ENCODE peak calls at places on chromosomes 1 and 21, in nine cellular contexts. G, Q, J, C, Y, N, L, A and S are unnamed samples.

GRCh38 chr1:11648039-11648438 is 6.2 kb downstream of the FBXO2 start:
- DNase-seq in A (no peak), Q (no peak), N (no peak), L (no peak), J (no peak), G (no peak), Y (no peak), C (no peak), S (no peak)

GRCh38 chr1:84581648-84582047 is 7.4 kb upstream of the CTBS start:
- DNase-seq in A (no peak), Q (no peak), G (no peak), Y (no peak), L (no peak), C (no peak), J (no peak), N (no peak), S (no peak)

GRCh38 chr1:161177112-161177935 is at the start of gene B4GALT3:
- DNase-seq in Y (peak), L (no peak), A (peak), Q (peak), C (peak), N (peak), J (peak), G (peak), S (peak)

GRCh38 chr1:182998482-182998881 is 24.7 kb upstream of the LAMC1 start:
- DNase-seq in C (no peak), G (no peak), Q (no peak), J (no peak), N (no peak), Y (no peak), A (no peak), L (no peak), S (no peak)

GRCh38 chr1:205493241-205494085 is 11.0 kb upstream of the CDK18 start:
- DNase-seq in J (no peak), Y (no peak), Q (peak), G (no peak), N (peak), L (no peak), C (no peak), A (peak), S (no peak)

GRCh38 chr21:38760762-38761155 is 45.0 kb upstream of the ETS2 start:
- DNase-seq in Y (no peak), C (no peak), A (no peak), Q (no peak), J (no peak), N (no peak), G (no peak), L (no peak), S (no peak)

GRCh38 chr1:153368477-153368876 is 6.9 kb downstream of the S100A12 start:
- DNase-seq in Q (no peak), Y (no peak), N (no peak), C (no peak), G (no peak), A (no peak), J (no peak), L (no peak), S (no peak)

GRCh38 chr1:192879416-192879815 is 70.6 kb downstream of the RGS2 start:
- DNase-seq in C (no peak), Q (no peak), L (no peak), N (no peak), A (peak), G (no peak), Y (no peak), J (no peak), S (no peak)

GRCh38 chr1:156419863-156420208 is 50.8 kb downstream of the RHBG start:
- DNase-seq in L (no peak), Q (no peak), N (no peak), Y (no peak), J (peak), G (no peak), A (peak), C (peak), S (no peak)

GRCh38 chr1:236058141-236058626 is 6.7 kb downstream of the NID1 start:
- DNase-seq in J (peak), C (no peak), Q (no peak), G (no peak), A (no peak), Y (no peak), N (peak), L (no peak), S (no peak)

GRCh38 chr1:205137901-205138300 is 16.1 kb upstream of the RBBP5 start:
- DNase-seq in Q (no peak), C (no peak), N (no peak), G (no peak), L (no peak), Y (no peak), A (no peak), J (no peak), S (no peak)

GRCh38 chr1:34828611-34829010 is 30.9 kb downstream of the SMIM12 start:
- DNase-seq in Y (no peak), G (no peak), L (no peak), N (no peak), J (no peak), Q (no peak), C (no peak), A (no peak), S (no peak)

GRCh38 chr21:37916795-37917142 is 512 bp upstream of the KCNJ6 start:
- DNase-seq in Q (peak), G (no peak), C (no peak), N (no peak), J (no peak), A (peak), L (no peak), Y (no peak), S (no peak)

GRCh38 chr21:36661511-36662309 is 37.2 kb upstream of the SIM2 start:
- DNase-seq in N (no peak), Q (peak), L (peak), Y (no peak), G (no peak), C (no peak), A (peak), J (no peak), S (no peak)

GRCh38 chr1:37477946-37478345 is 3.6 kb downstream of the ZC3H12A start:
- DNase-seq in A (no peak), Y (no peak), N (no peak), G (no peak), J (no peak), C (no peak), L (no peak), Q (no peak), S (no peak)

GRCh38 chr1:94481473-94481933 is 60.1 kb downstream of the F3 start:
- DNase-seq in A (peak), Q (peak), Y (no peak), G (no peak), J (peak), N (peak), L (no peak), C (peak), S (no peak)

GRCh38 chr1:234771642-234772344 is 161.8 kb upstream of the IRF2BP2 start:
- DNase-seq in A (peak), L (no peak), J (no peak), G (no peak), Q (peak), Y (no peak), C (no peak), N (no peak), S (no peak)

GRCh38 chr1:109659145-109659544 is 3.2 kb downstream of the GSTM4 start:
- DNase-seq in J (no peak), Y (no peak), L (no peak), G (no peak), Q (no peak), C (no peak), N (peak), A (peak), S (no peak)

GRCh38 chr1:32741417-32742131 is 39.0 kb upstream of the SYNC start:
- DNase-seq in N (no peak), Y (no peak), A (peak), G (no peak), J (peak), L (no peak), Q (peak), C (no peak), S (no peak)

GRCh38 chr21:44686843-44687561 is 5.0 kb upstream of the KRTAP12-1 start:
- DNase-seq in G (no peak), J (no peak), A (no peak), N (no peak), L (no peak), C (no peak), Q (no peak), Y (no peak), S (no peak)

GRCh38 chr1:18072066-18072465 is 35.5 kb upstream of the IGSF21 start:
- DNase-seq in C (no peak), J (no peak), A (no peak), Q (no peak), Y (no peak), N (no peak), L (no peak), G (no peak), S (no peak)

GRCh38 chr1:147641695-147642592 is 28.4 kb downstream of the ACP6 start:
- DNase-seq in G (peak), N (peak), Y (no peak), C (peak), Q (peak), A (peak), J (peak), L (no peak), S (no peak)

GRCh38 chr1:97489834-97490233 is 431.0 kb downstream of the DPYD start:
- DNase-seq in C (no peak), Y (no peak), N (peak), A (no peak), L (no peak), J (no peak), Q (no peak), G (no peak), S (no peak)

GRCh38 chr1:227086636-227087035 is 146.5 kb downstream of the COQ8A start:
- DNase-seq in G (no peak), N (no peak), C (no peak), Y (no peak), A (no peak), L (no peak), Q (no peak), J (no peak), S (no peak)

GRCh38 chr1:151828931-151829330 is 2.7 kb downstream of the RORC start:
- DNase-seq in Y (no peak), A (peak), L (no peak), N (peak), G (no peak), J (no peak), C (no peak), Q (peak), S (no peak)

GRCh38 chr1:9009438-9010366 is 16.5 kb downstream of the SLC2A7 start:
- DNase-seq in Q (peak), G (peak), N (no peak), A (peak), C (peak), J (peak), Y (no peak), L (no peak), S (no peak)

GRCh38 chr1:246117066-246117791 is 389.9 kb downstream of the SMYD3 start:
- DNase-seq in Q (peak), J (peak), N (peak), A (peak), C (peak), G (peak), L (peak), Y (no peak), S (peak)

GRCh38 chr1:175191654-175192053 is 922 bp downstream of the KIAA0040 start:
- DNase-seq in J (peak), C (peak), A (no peak), G (no peak), Y (no peak), N (peak), Q (peak), L (no peak), S (no peak)

GRCh38 chr1:162562452-162562828 is 918 bp downstream of the UAP1 start:
- DNase-seq in L (no peak), G (no peak), J (no peak), A (peak), C (no peak), N (peak), Y (no peak), Q (no peak), S (no peak)